ENCODE peak calls at places on chromosome 20, in seven cellular contexts. R is activated CD8-positive, alpha-beta memory T cell treated with anti-CD3 and anti-CD28 coated beads for 4 hours; F is kidney tubule cell; J is lower lobe of right lung; A is ACHN; M is GM04503; G is heart left ventricle. K is an unnamed sample.

GRCh38 chr20:46434597-46434996 is 28.2 kb upstream of the ELMO2 start:
- DNase-seq in A (no peak), R (no peak), J (no peak), G (no peak), F (no peak), M (no peak), K (no peak)

GRCh38 chr20:62929051-62929538 is 2.8 kb upstream of the DIDO1 start:
- DNase-seq in R (no peak), M (no peak), F (peak; percentile 82), J (peak; percentile 82), G (peak; percentile 82), A (no peak), K (no peak)

GRCh38 chr20:63509088-63509564 is 10.2 kb upstream of the EEF1A2 start:
- DNase-seq in F (no peak), M (no peak), A (no peak), R (no peak), G (no peak), J (no peak), K (no peak)

GRCh38 chr20:21804779-21805178 is 99.3 kb downstream of the PAX1 start:
- DNase-seq in G (no peak), A (no peak), R (no peak), F (no peak), M (no peak), J (no peak), K (no peak)

GRCh38 chr20:52405417-52405816 is 213.8 kb upstream of the ZFP64 start:
- DNase-seq in A (no peak), M (no peak), F (peak; percentile 13), R (no peak), G (no peak), J (no peak), K (no peak)

GRCh38 chr20:44173116-44173515 is 13.9 kb downstream of the JPH2 start:
- DNase-seq in A (no peak), R (no peak), J (no peak), F (no peak), G (no peak), M (no peak), K (no peak)

GRCh38 chr20:1274485-1275313 is 8.6 kb downstream of the SNPH start:
- DNase-seq in F (no peak), M (no peak), J (no peak), G (no peak), R (no peak), A (no peak), K (no peak)

GRCh38 chr20:22394583-22394982 is 189.8 kb downstream of the FOXA2 start:
- DNase-seq in J (no peak), R (no peak), A (no peak), G (no peak), M (no peak), F (peak; percentile 59), K (no peak)

GRCh38 chr20:57435498-57436222 is 44.5 kb downstream of the RBM38 start:
- DNase-seq in J (peak; percentile 87), M (no peak), F (peak; percentile 82), G (peak; percentile 69), A (no peak), R (no peak), K (peak; percentile 35)

GRCh38 chr20:4717816-4718215 is 3.9 kb upstream of the PRND start:
- DNase-seq in F (peak; percentile 16), M (no peak), A (no peak), J (no peak), G (no peak), R (no peak), K (no peak)

GRCh38 chr20:6114696-6115095 is 8.1 kb downstream of the FERMT1 start:
- DNase-seq in F (no peak), A (no peak), M (no peak), R (no peak), J (no peak), G (no peak), K (no peak)

GRCh38 chr20:64238851-64239387 is 16.6 kb upstream of the PCMTD2 start:
- DNase-seq in G (no peak), F (no peak), R (no peak), M (no peak), A (no peak), J (peak; percentile 19), K (no peak)

GRCh38 chr20:36121981-36122930 is 32.3 kb upstream of the EPB41L1 start:
- DNase-seq in M (no peak), J (peak; percentile 86), R (no peak), A (no peak), G (no peak), F (peak; percentile 57), K (no peak)

GRCh38 chr20:61696181-61696735 is 369.4 kb downstream of the TAF4 start:
- DNase-seq in F (no peak), G (no peak), J (peak; percentile 28), R (no peak), A (no peak), M (no peak), K (no peak)

GRCh38 chr20:37342231-37343177 is 3.4 kb upstream of the SRC start:
- DNase-seq in F (no peak), J (no peak), R (no peak), G (no peak), A (peak; percentile 19), M (no peak), K (no peak)

GRCh38 chr20:9467995-9468394 is 46.4 kb upstream of the LAMP5 start:
- DNase-seq in F (no peak), G (no peak), J (no peak), A (peak; percentile 21), R (no peak), M (no peak), K (no peak)

GRCh38 chr20:14189794-14190402 is 147.5 kb downstream of the FLRT3 start:
- DNase-seq in G (no peak), M (no peak), J (no peak), A (peak; percentile 38), F (peak; percentile 51), R (no peak), K (peak; percentile 51)

GRCh38 chr20:57256908-57257307 is 9.5 kb downstream of the BMP7 start:
- DNase-seq in J (no peak), A (no peak), G (no peak), F (no peak), R (no peak), M (no peak), K (no peak)

GRCh38 chr20:48807051-48807450 is 20.7 kb downstream of the PREX1 start:
- DNase-seq in F (no peak), M (no peak), G (no peak), A (no peak), J (no peak), R (no peak), K (no peak)

GRCh38 chr20:4898282-4898681 is 103.0 kb downstream of the SLC23A2 start:
- DNase-seq in F (peak; percentile 91), R (no peak), M (no peak), J (no peak), A (peak; percentile 75), G (no peak), K (no peak)

GRCh38 chr20:36315545-36316351 is 9.6 kb downstream of the DLGAP4 start:
- DNase-seq in M (no peak), F (no peak), A (no peak), R (no peak), G (no peak), J (peak; percentile 30), K (no peak)

GRCh38 chr20:36744764-36745191 is 1.1 kb downstream of the NDRG3 start:
- DNase-seq in F (peak; percentile 50), A (no peak), R (no peak), G (peak; percentile 73), M (no peak), J (no peak), K (no peak)

GRCh38 chr20:35207950-35208611 is 18.4 kb upstream of the MMP24 start:
- DNase-seq in R (peak; percentile 58), J (peak; percentile 75), G (peak; percentile 82), A (peak; percentile 74), M (no peak), F (peak; percentile 86), K (peak; percentile 81)

GRCh38 chr20:14860410-14860814 is 523.0 kb upstream of the FLRT3 start:
- DNase-seq in R (no peak), F (no peak), G (no peak), A (no peak), J (no peak), M (no peak), K (no peak)

GRCh38 chr20:61735503-61735785 is 330.2 kb downstream of the TAF4 start:
- DNase-seq in A (no peak), J (peak; percentile 30), R (no peak), G (no peak), F (no peak), M (no peak), K (no peak)

GRCh38 chr20:33984320-33984719 is 9.4 kb upstream of the RALY start:
- DNase-seq in F (no peak), R (no peak), A (no peak), M (no peak), J (no peak), G (no peak), K (no peak)

GRCh38 chr20:44038681-44039123 is 124.0 kb downstream of the TOX2 start:
- DNase-seq in R (no peak), M (no peak), A (no peak), J (no peak), G (peak; percentile 21), F (no peak), K (no peak)

GRCh38 chr20:46011631-46012482 is 3.1 kb downstream of the MMP9 start:
- DNase-seq in R (no peak), F (peak; percentile 83), G (peak; percentile 53), M (no peak), A (peak; percentile 75), J (peak; percentile 88), K (peak; percentile 57)

GRCh38 chr20:56924976-56925695 is 296.0 kb downstream of the TFAP2C start:
- DNase-seq in F (no peak), R (no peak), J (no peak), M (no peak), A (no peak), G (no peak), K (no peak)

GRCh38 chr20:39010496-39010895 is 48.4 kb downstream of the DHX35 start:
- DNase-seq in A (no peak), M (no peak), J (no peak), R (no peak), G (no peak), F (no peak), K (no peak)

GRCh38 chr20:38609828-38610227 is 8.2 kb downstream of the ARHGAP40 start:
- DNase-seq in A (no peak), G (no peak), F (no peak), J (no peak), M (no peak), R (no peak), K (no peak)

GRCh38 chr20:37948956-37949355 is 46.0 kb downstream of the VSTM2L start:
- DNase-seq in J (no peak), A (no peak), G (no peak), R (no peak), F (no peak), M (no peak), K (no peak)

GRCh38 chr20:56411759-56412472 is at the start of gene CASS4:
- DNase-seq in R (no peak), M (peak; percentile 65), J (no peak), G (peak; percentile 30), F (peak; percentile 31), A (peak; percentile 59), K (no peak)

K was measured in NCI-H460.